ENCODE peak calls at places on chromosomes 1 and 21, in four cellular contexts. Y, R, D and X are unnamed samples.

GRCh38 chr1:72129869-72130268 is 152.5 kb downstream of the NEGR1 start:
- DNase-seq in Y (no peak), R (no peak), D (no peak), X (no peak)

GRCh38 chr1:231965615-231966014 is 339.0 kb downstream of the DISC1 start:
- DNase-seq in Y (no peak), R (no peak), D (no peak), X (no peak)

GRCh38 chr1:70143052-70143659 is 62.2 kb downstream of the LRRC40 start:
- DNase-seq in Y (no peak), R (no peak), D (no peak), X (no peak)

GRCh38 chr1:57770772-57771171 is 346.9 kb upstream of the DAB1 start:
- DNase-seq in Y (peak; percentile 10), R (peak; percentile 6), D (no peak), X (peak; percentile 3)

GRCh38 chr1:153683853-153684252 is 5.4 kb downstream of the NPR1 start:
- DNase-seq in Y (peak; percentile 43), R (no peak), D (no peak), X (no peak)

GRCh38 chr1:6094801-6095505 is 49.3 kb downstream of the KCNAB2 start:
- DNase-seq in Y (no peak), R (no peak), D (no peak), X (no peak)

GRCh38 chr1:27526569-27527222 is 36.7 kb upstream of the WASF2 start:
- DNase-seq in Y (no peak), R (peak; percentile 70), D (no peak), X (peak; percentile 54)

GRCh38 chr1:35377553-35377952 is 109.0 kb downstream of the ZMYM4 start:
- DNase-seq in Y (no peak), R (no peak), D (no peak), X (no peak)

GRCh38 chr1:29032839-29033238 is 90.9 kb downstream of the TMEM200B start:
- DNase-seq in Y (no peak), R (peak; percentile 83), D (no peak), X (no peak)

GRCh38 chr1:28540651-28541050 is 12.2 kb upstream of the TRNAU1AP start:
- DNase-seq in Y (no peak), R (peak; percentile 41), D (no peak), X (no peak)

GRCh38 chr1:57424231-57425027 is 569 bp upstream of the DAB1 start:
- DNase-seq in Y (peak; percentile 12), R (peak; percentile 2), D (no peak), X (peak; percentile 9)

GRCh38 chr1:115828101-115829022 is 12.6 kb downstream of the NHLH2 start:
- DNase-seq in Y (no peak), R (peak; percentile 16), D (no peak), X (no peak)

GRCh38 chr1:222084996-222085395 is 343.1 kb upstream of the DUSP10 start:
- DNase-seq in Y (no peak), R (no peak), D (no peak), X (no peak)

GRCh38 chr1:52348704-52349301 is 17.2 kb downstream of the CC2D1B start:
- DNase-seq in Y (peak; percentile 26), R (peak; percentile 49), D (no peak), X (no peak)

GRCh38 chr1:18876210-18876609 is 16.8 kb upstream of the TAS1R2 start:
- DNase-seq in Y (no peak), R (no peak), D (no peak), X (no peak)

GRCh38 chr21:29181799-29182470 is 51.5 kb downstream of the MAP3K7CL start:
- DNase-seq in Y (peak; percentile 64), R (peak; percentile 41), D (no peak), X (peak; percentile 40)

GRCh38 chr1:77220687-77221463 is 1.6 kb upstream of the PIGK start:
- DNase-seq in Y (peak; percentile 14), R (peak; percentile 9), D (no peak), X (no peak)

GRCh38 chr21:29430581-29430980 is 131.9 kb downstream of the BACH1 start:
- DNase-seq in Y (no peak), R (no peak), D (no peak), X (no peak)

GRCh38 chr1:85137660-85138059 is 63.2 kb downstream of the SYDE2 start:
- DNase-seq in Y (peak; percentile 28), R (no peak), D (no peak), X (peak; percentile 53)

GRCh38 chr1:1085911-1086841 is 12.1 kb upstream of the RNF223 start:
- DNase-seq in Y (no peak), R (no peak), D (no peak), X (no peak)

GRCh38 chr21:44794031-44794374 is 7.6 kb downstream of the UBE2G2 start:
- DNase-seq in Y (no peak), R (no peak), D (no peak), X (no peak)

GRCh38 chr1:59903136-59903754 is 23.3 kb downstream of the CYP2J2 start:
- DNase-seq in Y (peak; percentile 22), R (peak; percentile 15), D (no peak), X (peak; percentile 32)

GRCh38 chr1:51664412-51665240 is 47.7 kb downstream of the OSBPL9 start:
- DNase-seq in Y (no peak), R (peak; percentile 44), D (no peak), X (no peak)

GRCh38 chr1:23084880-23085279 is 65.6 kb downstream of the KDM1A start:
- DNase-seq in Y (no peak), R (no peak), D (no peak), X (no peak)

GRCh38 chr21:24941316-24942185 is 665.7 kb downstream of the MRPL39 start:
- DNase-seq in Y (no peak), R (no peak), D (no peak), X (no peak)

GRCh38 chr1:31702836-31703404 is 897 bp downstream of the COL16A1 start:
- DNase-seq in Y (no peak), R (no peak), D (no peak), X (no peak)

GRCh38 chr1:240582953-240583352 is 29.0 kb downstream of the GREM2 start:
- DNase-seq in Y (no peak), R (no peak), D (no peak), X (no peak)

GRCh38 chr1:51427438-51427837 is 91.6 kb downstream of the EPS15 start:
- DNase-seq in Y (no peak), R (no peak), D (no peak), X (no peak)

DNA sequence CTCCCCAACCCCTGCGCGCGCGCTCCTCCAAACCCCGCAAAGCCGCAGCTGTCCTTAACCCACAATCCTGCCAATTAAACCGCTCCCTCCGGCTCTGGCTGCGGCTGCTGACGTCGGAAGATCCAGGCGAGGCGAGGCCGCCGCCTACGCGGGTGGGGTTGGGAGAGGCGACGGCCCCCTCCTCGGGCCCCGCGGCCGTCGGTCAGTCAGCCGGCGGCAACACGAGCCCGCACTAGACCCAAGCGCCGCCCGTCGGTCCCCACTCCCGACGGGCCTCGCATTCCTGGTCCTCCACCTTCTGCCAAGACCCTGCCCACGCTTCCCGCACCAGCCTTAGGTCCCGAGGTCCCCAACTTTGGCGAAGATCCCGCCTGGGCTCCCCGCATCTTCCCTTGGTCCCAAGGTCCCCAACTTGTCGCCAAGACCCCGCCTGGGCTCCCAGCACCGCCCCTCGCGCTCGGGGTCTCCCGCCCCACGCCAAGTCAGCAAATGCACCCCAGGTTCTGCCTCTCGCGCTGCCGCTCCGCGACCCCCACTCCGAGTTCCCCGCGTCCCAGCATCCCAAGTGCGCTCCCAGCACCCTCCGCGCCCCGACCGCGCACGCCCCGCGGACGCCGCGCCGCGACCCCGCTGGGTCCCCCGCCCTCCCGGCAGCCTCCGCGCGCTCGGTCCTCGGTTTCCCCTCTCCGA is 75.5 kb downstream of the VWA5B1 start:
- DNase-seq in Y (no peak), R (no peak), D (no peak), X (no peak)
- TF ChIP-seq CHD4 in Y (no peak), R (no peak), D (no peak), X (no peak)

GRCh38 chr1:246709845-246710244 is 14.4 kb upstream of the SCCPDH start:
- DNase-seq in Y (no peak), R (no peak), D (no peak), X (peak; percentile 94)

GRCh38 chr1:246711548-246712003 is 12.6 kb upstream of the SCCPDH start:
- DNase-seq in Y (no peak), R (no peak), D (no peak), X (peak; percentile 59)

GRCh38 chr1:246709196-246709595 is 15.0 kb upstream of the SCCPDH start:
- DNase-seq in Y (no peak), R (no peak), D (no peak), X (no peak)

GRCh38 chr1:246705368-246705767 is 18.8 kb upstream of the SCCPDH start:
- DNase-seq in Y (peak; percentile 56), R (no peak), D (no peak), X (no peak)

GRCh38 chr1:246708166-246708565 is 16.0 kb upstream of the SCCPDH start:
- DNase-seq in Y (no peak), R (no peak), D (no peak), X (no peak)
- TF ChIP-seq CHD4 in Y (no peak), R (no peak), D (no peak), X (no peak)

GRCh38 chr1:201599548-201599947 is 60.6 kb downstream of the NAV1 start:
- DNase-seq in Y (no peak), R (no peak), D (no peak), X (no peak)
- TF ChIP-seq CHD4 in Y (no peak), R (no peak), D (no peak), X (no peak)

DNA sequence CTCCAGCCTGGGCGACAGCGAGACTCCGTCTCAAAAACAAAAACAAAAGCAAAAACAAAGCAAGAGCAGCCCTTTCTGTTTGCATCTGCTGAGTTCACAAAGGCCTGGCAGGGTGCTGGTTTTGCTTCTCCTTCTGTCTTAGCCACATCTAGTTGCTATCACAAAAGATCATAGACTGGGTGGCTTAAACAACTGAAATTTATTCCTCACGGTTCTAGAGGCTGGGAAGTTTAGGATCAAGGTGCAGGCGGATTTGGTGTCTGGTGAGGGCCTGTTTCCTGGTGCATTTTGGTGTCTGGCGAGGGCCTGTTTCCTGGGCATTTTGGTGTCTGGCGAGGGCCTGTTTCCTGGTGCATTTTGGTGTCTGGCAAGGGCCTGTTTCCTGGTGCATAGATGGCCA is 471.3 kb downstream of the CAMTA1 start:
- DNase-seq in Y (no peak), R (no peak), D (no peak), X (no peak)
- TF ChIP-seq CHD4 in Y (no peak), R (no peak), D (no peak), X (no peak)

GRCh38 chr21:36434144-36434543 is 45.8 kb downstream of the CLDN14 start:
- DNase-seq in Y (no peak), R (no peak), D (no peak), X (no peak)
- TF ChIP-seq CHD4 in Y (no peak), R (no peak), D (no peak), X (no peak)

DNA sequence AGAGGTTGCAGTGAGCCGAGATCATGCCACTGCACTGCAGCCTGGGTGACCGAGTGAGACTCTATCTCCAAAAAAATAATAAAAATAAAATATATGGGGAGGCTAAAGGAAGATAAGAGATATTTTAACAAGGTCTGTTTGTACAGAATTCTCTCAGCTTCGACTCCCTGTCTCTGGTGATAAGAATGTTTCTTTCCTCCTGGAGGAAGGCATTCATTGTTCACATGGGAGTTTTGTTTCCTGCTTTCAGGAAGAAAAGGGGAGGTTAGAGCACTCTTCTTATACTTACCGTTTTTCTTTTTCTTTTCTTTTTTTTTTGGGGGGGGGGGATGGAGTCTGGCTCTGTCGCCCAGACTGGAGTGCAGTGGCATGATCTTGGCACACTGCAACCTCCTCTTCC is 2.0 kb upstream of the NAXE start:
- DNase-seq in Y (no peak), R (no peak), D (no peak), X (no peak)
- TF ChIP-seq CHD4 in Y (no peak), R (no peak), D (no peak), X (no peak)

GRCh38 chr1:120176092-120176855 is at the start of gene SEC22B:
- DNase-seq in Y (peak; percentile 91), R (peak; percentile 97), D (peak; percentile 83), X (peak; percentile 89)

GRCh38 chr1:120179420-120180348 is 3.4 kb upstream of the SEC22B start:
- DNase-seq in Y (no peak), R (peak; percentile 3), D (no peak), X (no peak)

GRCh38 chr1:120178799-120179419 is 2.6 kb upstream of the SEC22B start:
- DNase-seq in Y (no peak), R (peak; percentile 2), D (no peak), X (no peak)
- TF ChIP-seq CHD4 in Y (no peak), R (no peak), D (no peak), X (no peak)